ENCODE peak calls at places on chromosomes 6 and 20, in six cellular contexts. F, M, A, O, C and B are unnamed samples.
A peak's percentile ranks its signal among the peaks of the same experiment; 100 is the strongest.

GRCh38 chr6:167968091-167968490 is 29.4 kb upstream of the KIF25 start:
- DNase-seq in F (no peak), M (no peak), A (no peak), O (no peak), C (peak; percentile 63), B (no peak)

GRCh38 chr20:35640724-35641123 is 24.0 kb downstream of the CPNE1 start:
- DNase-seq in F (no peak), M (no peak), A (no peak), O (no peak), C (no peak), B (no peak)

GRCh38 chr6:140003217-140003616 is 628.8 kb upstream of the CITED2 start:
- DNase-seq in F (no peak), M (no peak), A (no peak), O (no peak), C (no peak), B (no peak)

GRCh38 chr20:19973920-19974620 is 43.1 kb upstream of the NAA20 start:
- DNase-seq in F (peak; percentile 85), M (peak; percentile 88), A (peak; percentile 55), O (peak; percentile 71), C (no peak), B (peak; percentile 96)

GRCh38 chr6:56220078-56220477 is 27.3 kb downstream of the COL21A1 start:
- DNase-seq in F (no peak), M (no peak), A (no peak), O (no peak), C (no peak), B (no peak)

GRCh38 chr6:156102129-156102528 is 646.5 kb upstream of the NOX3 start:
- DNase-seq in F (no peak), M (peak; percentile 17), A (no peak), O (no peak), C (peak; percentile 10), B (no peak)

GRCh38 chr6:24274441-24275083 is 83.3 kb downstream of the DCDC2 start:
- DNase-seq in F (no peak), M (peak; percentile 21), A (no peak), O (no peak), C (no peak), B (no peak)

GRCh38 chr20:8190043-8190880 is 58.2 kb downstream of the PLCB1 start:
- DNase-seq in F (no peak), M (no peak), A (no peak), O (no peak), C (no peak), B (no peak)

GRCh38 chr6:31878761-31879542 is at the start of gene SLC44A4:
- DNase-seq in F (no peak), M (no peak), A (no peak), O (no peak), C (no peak), B (no peak)

GRCh38 chr6:63663147-63663877 is 27.7 kb downstream of the PHF3 start:
- DNase-seq in F (no peak), M (peak; percentile 84), A (no peak), O (no peak), C (no peak), B (no peak)

GRCh38 chr20:36924167-36925045 is 27.1 kb downstream of the SAMHD1 start:
- DNase-seq in F (no peak), M (no peak), A (no peak), O (no peak), C (no peak), B (no peak)

GRCh38 chr20:7695622-7696021 is 244.6 kb downstream of the HAO1 start:
- DNase-seq in F (no peak), M (peak; percentile 85), A (no peak), O (no peak), C (no peak), B (no peak)

GRCh38 chr20:53529658-53530057 is 64.0 kb downstream of the ZNF217 start:
- DNase-seq in F (no peak), M (no peak), A (no peak), O (no peak), C (no peak), B (no peak)

GRCh38 chr6:149094934-149095341 is 222.6 kb upstream of the TAB2 start:
- DNase-seq in F (no peak), M (peak; percentile 65), A (no peak), O (no peak), C (peak; percentile 62), B (no peak)

GRCh38 chr6:8415305-8415704 is 20.0 kb downstream of the SLC35B3 start:
- DNase-seq in F (no peak), M (no peak), A (no peak), O (no peak), C (no peak), B (no peak)

GRCh38 chr20:46920114-46920513 is 25.5 kb downstream of the EYA2 start:
- DNase-seq in F (no peak), M (no peak), A (no peak), O (no peak), C (no peak), B (no peak)

GRCh38 chr6:158711264-158711663 is 61.4 kb downstream of the SYTL3 start:
- DNase-seq in F (no peak), M (peak; percentile 79), A (no peak), O (no peak), C (no peak), B (peak; percentile 29)

GRCh38 chr6:147285087-147285855 is 81.1 kb downstream of the STXBP5 start:
- DNase-seq in F (no peak), M (peak; percentile 76), A (no peak), O (no peak), C (no peak), B (no peak)

GRCh38 chr20:24629668-24630067 is 160.2 kb downstream of the SYNDIG1 start:
- DNase-seq in F (no peak), M (peak; percentile 28), A (no peak), O (no peak), C (no peak), B (no peak)

GRCh38 chr20:43191946-43192847 is 2.5 kb upstream of the PTPRT start:
- DNase-seq in F (no peak), M (no peak), A (peak; percentile 28), O (no peak), C (peak; percentile 23), B (no peak)

GRCh38 chr20:44909872-44910689 is at the start of gene PABPC1L:
- DNase-seq in F (peak; percentile 30), M (peak; percentile 50), A (peak; percentile 20), O (peak; percentile 89), C (peak; percentile 83), B (no peak)